ENCODE peak calls at places on chromosomes 2 and 18, in ten cellular contexts. One of them, this sample, is unnamed.

GRCh38 chr2:105237045-105237765 is 4.3 kb upstream of the GPR45 start:
- DNase-seq in glutamatergic neuron: no peak
- DNase-seq in pancreas: no peak
- DNase-seq in MM.1S: no peak
- DNase-seq in HCT116: no peak
- DNase-seq in lung: no peak
- DNase-seq in HFF-Myc: no peak
- DNase-seq in heart left ventricle: no peak
- DNase-seq in AG09319: no peak
- DNase-seq in AG10803: no peak
- DNase-seq in this sample: no peak

GRCh38 chr18:49980869-49981268 is 167.5 kb upstream of the ACAA2 start:
- DNase-seq in glutamatergic neuron: peak; percentile 30
- DNase-seq in pancreas: no peak
- DNase-seq in MM.1S: no peak
- DNase-seq in HCT116: no peak
- DNase-seq in lung: no peak
- DNase-seq in HFF-Myc: no peak
- DNase-seq in heart left ventricle: no peak
- DNase-seq in AG09319: no peak
- DNase-seq in AG10803: no peak
- DNase-seq in this sample: no peak

GRCh38 chr2:205564761-205565160 is 117.5 kb upstream of the NRP2 start:
- DNase-seq in glutamatergic neuron: no peak
- DNase-seq in pancreas: no peak
- DNase-seq in MM.1S: no peak
- DNase-seq in HCT116: no peak
- DNase-seq in lung: no peak
- DNase-seq in HFF-Myc: no peak
- DNase-seq in heart left ventricle: no peak
- DNase-seq in AG09319: no peak
- DNase-seq in AG10803: no peak
- DNase-seq in this sample: no peak

GRCh38 chr2:11506611-11506969 is 27.3 kb upstream of the GREB1 start:
- DNase-seq in glutamatergic neuron: no peak
- DNase-seq in pancreas: no peak
- DNase-seq in MM.1S: no peak
- DNase-seq in HCT116: no peak
- DNase-seq in lung: no peak
- DNase-seq in HFF-Myc: no peak
- DNase-seq in heart left ventricle: peak; percentile 33
- DNase-seq in AG09319: no peak
- DNase-seq in AG10803: no peak
- DNase-seq in this sample: no peak

GRCh38 chr18:332721-333513 is 65.1 kb upstream of the THOC1 start:
- DNase-seq in glutamatergic neuron: no peak
- DNase-seq in pancreas: no peak
- DNase-seq in MM.1S: no peak
- DNase-seq in HCT116: no peak
- DNase-seq in lung: no peak
- DNase-seq in HFF-Myc: peak; percentile 66
- DNase-seq in heart left ventricle: peak; percentile 62
- DNase-seq in AG09319: peak; percentile 71
- DNase-seq in AG10803: peak; percentile 92
- DNase-seq in this sample: no peak

GRCh38 chr2:33426666-33427231 is 49.7 kb upstream of the RASGRP3 start:
- DNase-seq in glutamatergic neuron: no peak
- DNase-seq in pancreas: no peak
- DNase-seq in MM.1S: no peak
- DNase-seq in HCT116: no peak
- DNase-seq in lung: peak; percentile 77
- DNase-seq in HFF-Myc: peak; percentile 80
- DNase-seq in heart left ventricle: peak; percentile 76
- DNase-seq in AG09319: peak; percentile 79
- DNase-seq in AG10803: peak; percentile 63
- DNase-seq in this sample: no peak

GRCh38 chr2:11329759-11330158 is 14.7 kb downstream of the ROCK2 start:
- DNase-seq in glutamatergic neuron: no peak
- DNase-seq in pancreas: no peak
- DNase-seq in MM.1S: no peak
- DNase-seq in HCT116: no peak
- DNase-seq in lung: no peak
- DNase-seq in HFF-Myc: no peak
- DNase-seq in heart left ventricle: no peak
- DNase-seq in AG09319: no peak
- DNase-seq in AG10803: peak; percentile 71
- DNase-seq in this sample: no peak

GRCh38 chr2:239736358-239737143 is 288.6 kb downstream of the NDUFA10 start:
- DNase-seq in glutamatergic neuron: peak; percentile 14
- DNase-seq in pancreas: no peak
- DNase-seq in MM.1S: no peak
- DNase-seq in HCT116: no peak
- DNase-seq in lung: no peak
- DNase-seq in HFF-Myc: no peak
- DNase-seq in heart left ventricle: no peak
- DNase-seq in AG09319: no peak
- DNase-seq in AG10803: no peak
- DNase-seq in this sample: no peak

GRCh38 chr2:190791347-190791982 is 89.2 kb upstream of the GLS start:
- DNase-seq in glutamatergic neuron: no peak
- DNase-seq in pancreas: no peak
- DNase-seq in MM.1S: no peak
- DNase-seq in HCT116: no peak
- DNase-seq in lung: peak; percentile 43
- DNase-seq in HFF-Myc: peak; percentile 17
- DNase-seq in heart left ventricle: peak; percentile 61
- DNase-seq in AG09319: no peak
- DNase-seq in AG10803: peak; percentile 71
- DNase-seq in this sample: peak; percentile 25

GRCh38 chr2:200860092-200860795 is 4.2 kb downstream of the CLK1 start:
- DNase-seq in glutamatergic neuron: no peak
- DNase-seq in pancreas: no peak
- DNase-seq in MM.1S: no peak
- DNase-seq in HCT116: no peak
- DNase-seq in lung: no peak
- DNase-seq in HFF-Myc: no peak
- DNase-seq in heart left ventricle: no peak
- DNase-seq in AG09319: no peak
- DNase-seq in AG10803: peak; percentile 60
- DNase-seq in this sample: no peak

GRCh38 chr2:2842466-2842865 is 511.4 kb upstream of the MYT1L start:
- DNase-seq in glutamatergic neuron: no peak
- DNase-seq in pancreas: no peak
- DNase-seq in MM.1S: no peak
- DNase-seq in HCT116: no peak
- DNase-seq in lung: no peak
- DNase-seq in HFF-Myc: no peak
- DNase-seq in heart left ventricle: peak; percentile 4
- DNase-seq in AG09319: no peak
- DNase-seq in AG10803: no peak
- DNase-seq in this sample: no peak

GRCh38 chr2:67486041-67486796 is 89.1 kb downstream of the ETAA1 start:
- DNase-seq in glutamatergic neuron: no peak
- DNase-seq in pancreas: peak; percentile 38
- DNase-seq in MM.1S: no peak
- DNase-seq in HCT116: no peak
- DNase-seq in lung: peak; percentile 58
- DNase-seq in HFF-Myc: no peak
- DNase-seq in heart left ventricle: no peak
- DNase-seq in AG09319: no peak
- DNase-seq in AG10803: no peak
- DNase-seq in this sample: no peak

GRCh38 chr18:55334875-55335274 is 253.1 kb downstream of the TCF4 start:
- DNase-seq in glutamatergic neuron: no peak
- DNase-seq in pancreas: no peak
- DNase-seq in MM.1S: no peak
- DNase-seq in HCT116: no peak
- DNase-seq in lung: no peak
- DNase-seq in HFF-Myc: no peak
- DNase-seq in heart left ventricle: peak; percentile 46
- DNase-seq in AG09319: no peak
- DNase-seq in AG10803: peak; percentile 62
- DNase-seq in this sample: no peak

GRCh38 chr18:28178720-28179119 is 1.8 kb upstream of the CDH2 start:
- DNase-seq in glutamatergic neuron: no peak
- DNase-seq in pancreas: no peak
- DNase-seq in MM.1S: no peak
- DNase-seq in HCT116: no peak
- DNase-seq in lung: no peak
- DNase-seq in HFF-Myc: no peak
- DNase-seq in heart left ventricle: no peak
- DNase-seq in AG09319: no peak
- DNase-seq in AG10803: peak; percentile 57
- DNase-seq in this sample: peak; percentile 14

GRCh38 chr2:42769583-42770287 is 5.8 kb upstream of the OXER1 start:
- DNase-seq in glutamatergic neuron: no peak
- DNase-seq in pancreas: no peak
- DNase-seq in MM.1S: no peak
- DNase-seq in HCT116: no peak
- DNase-seq in lung: no peak
- DNase-seq in HFF-Myc: no peak
- DNase-seq in heart left ventricle: no peak
- DNase-seq in AG09319: no peak
- DNase-seq in AG10803: no peak
- DNase-seq in this sample: no peak

GRCh38 chr2:30232801-30233130 is 1.4 kb downstream of the LBH start:
- DNase-seq in glutamatergic neuron: no peak
- DNase-seq in pancreas: no peak
- DNase-seq in MM.1S: no peak
- DNase-seq in HCT116: no peak
- DNase-seq in lung: no peak
- DNase-seq in HFF-Myc: no peak
- DNase-seq in heart left ventricle: no peak
- DNase-seq in AG09319: no peak
- DNase-seq in AG10803: no peak
- DNase-seq in this sample: no peak

GRCh38 chr2:118013724-118014491 is at the start of gene CCDC93:
- DNase-seq in glutamatergic neuron: peak; percentile 88
- DNase-seq in pancreas: peak; percentile 93
- DNase-seq in MM.1S: peak; percentile 85
- DNase-seq in HCT116: peak; percentile 51
- DNase-seq in lung: peak; percentile 82
- DNase-seq in HFF-Myc: peak; percentile 32
- DNase-seq in heart left ventricle: peak; percentile 90
- DNase-seq in AG09319: peak; percentile 45
- DNase-seq in AG10803: peak; percentile 80
- DNase-seq in this sample: peak; percentile 91

GRCh38 chr2:134657650-134658250 is 61.0 kb downstream of the TMEM163 start:
- DNase-seq in glutamatergic neuron: no peak
- DNase-seq in pancreas: no peak
- DNase-seq in MM.1S: no peak
- DNase-seq in HCT116: peak; percentile 10
- DNase-seq in lung: no peak
- DNase-seq in HFF-Myc: no peak
- DNase-seq in heart left ventricle: no peak
- DNase-seq in AG09319: no peak
- DNase-seq in AG10803: no peak
- DNase-seq in this sample: no peak
- TF ChIP-seq CTCF in glutamatergic neuron: peak; percentile 63
- TF ChIP-seq CTCF in pancreas: peak; percentile 18
- TF ChIP-seq CTCF in MM.1S: peak; percentile 16
- TF ChIP-seq CTCF in HCT116: peak; percentile 49
- TF ChIP-seq CTCF in lung: no peak
- TF ChIP-seq CTCF in HFF-Myc: peak; percentile 23
- TF ChIP-seq CTCF in heart left ventricle: peak; percentile 38
- TF ChIP-seq CTCF in AG09319: no peak
- TF ChIP-seq CTCF in AG10803: peak; percentile 23
- TF ChIP-seq CTCF in this sample: no peak

GRCh38 chr2:65638438-65638837 is 206.0 kb upstream of the SPRED2 start:
- DNase-seq in glutamatergic neuron: no peak
- DNase-seq in pancreas: no peak
- DNase-seq in MM.1S: no peak
- DNase-seq in HCT116: no peak
- DNase-seq in lung: no peak
- DNase-seq in HFF-Myc: no peak
- DNase-seq in heart left ventricle: no peak
- DNase-seq in AG09319: no peak
- DNase-seq in AG10803: no peak
- DNase-seq in this sample: no peak
- TF ChIP-seq CTCF in glutamatergic neuron: peak; percentile 21
- TF ChIP-seq CTCF in pancreas: no peak
- TF ChIP-seq CTCF in MM.1S: peak; percentile 31
- TF ChIP-seq CTCF in HCT116: no peak
- TF ChIP-seq CTCF in lung: no peak
- TF ChIP-seq CTCF in HFF-Myc: no peak
- TF ChIP-seq CTCF in heart left ventricle: no peak
- TF ChIP-seq CTCF in AG09319: no peak
- TF ChIP-seq CTCF in AG10803: peak; percentile 32
- TF ChIP-seq CTCF in this sample: peak; percentile 28

DNA sequence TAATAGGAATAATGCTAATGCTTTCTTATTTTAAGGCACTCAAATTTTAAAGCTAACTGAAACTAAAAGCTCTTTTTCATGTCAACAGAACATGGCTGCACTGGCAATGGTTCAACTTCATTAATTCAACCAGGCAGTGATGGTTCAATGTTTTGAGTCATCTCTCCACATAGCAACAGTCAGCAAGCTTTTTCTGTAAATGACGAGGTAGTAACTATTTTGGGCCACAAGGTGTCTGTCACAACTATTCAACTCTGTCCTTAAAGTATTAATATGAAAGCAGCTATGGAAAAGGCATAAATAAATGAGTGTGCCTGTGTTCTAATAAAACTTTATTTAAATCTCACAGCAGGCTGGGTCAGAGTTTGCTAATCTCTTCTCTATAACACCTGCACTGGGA is 1425.6 kb upstream of the PIK3C3 start:
- DNase-seq in glutamatergic neuron: no peak
- DNase-seq in pancreas: no peak
- DNase-seq in MM.1S: peak; percentile 14
- DNase-seq in HCT116: no peak
- DNase-seq in lung: no peak
- DNase-seq in HFF-Myc: no peak
- DNase-seq in heart left ventricle: no peak
- DNase-seq in AG09319: no peak
- DNase-seq in AG10803: peak; percentile 0
- DNase-seq in this sample: no peak
- TF ChIP-seq CTCF in glutamatergic neuron: peak; percentile 47
- TF ChIP-seq CTCF in pancreas: no peak
- TF ChIP-seq CTCF in MM.1S: no peak
- TF ChIP-seq CTCF in HCT116: no peak
- TF ChIP-seq CTCF in lung: no peak
- TF ChIP-seq CTCF in HFF-Myc: no peak
- TF ChIP-seq CTCF in heart left ventricle: no peak
- TF ChIP-seq CTCF in AG09319: no peak
- TF ChIP-seq CTCF in AG10803: no peak
- TF ChIP-seq CTCF in this sample: peak; percentile 16

GRCh38 chr18:12722731-12723130 is 19.9 kb downstream of the PSMG2 start:
- DNase-seq in glutamatergic neuron: no peak
- DNase-seq in pancreas: no peak
- DNase-seq in MM.1S: no peak
- DNase-seq in HCT116: no peak
- DNase-seq in lung: no peak
- DNase-seq in HFF-Myc: no peak
- DNase-seq in heart left ventricle: no peak
- DNase-seq in AG09319: no peak
- DNase-seq in AG10803: no peak
- DNase-seq in this sample: no peak

GRCh38 chr18:12721495-12722275 is 18.8 kb downstream of the PSMG2 start:
- DNase-seq in glutamatergic neuron: no peak
- DNase-seq in pancreas: no peak
- DNase-seq in MM.1S: no peak
- DNase-seq in HCT116: no peak
- DNase-seq in lung: no peak
- DNase-seq in HFF-Myc: no peak
- DNase-seq in heart left ventricle: no peak
- DNase-seq in AG09319: no peak
- DNase-seq in AG10803: no peak
- DNase-seq in this sample: no peak

GRCh38 chr18:12726774-12727550 is 24.1 kb downstream of the PSMG2 start:
- DNase-seq in glutamatergic neuron: peak; percentile 60
- DNase-seq in pancreas: no peak
- DNase-seq in MM.1S: peak; percentile 63
- DNase-seq in HCT116: peak; percentile 49
- DNase-seq in lung: peak; percentile 56
- DNase-seq in HFF-Myc: no peak
- DNase-seq in heart left ventricle: peak; percentile 49
- DNase-seq in AG09319: peak; percentile 30
- DNase-seq in AG10803: peak; percentile 67
- DNase-seq in this sample: peak; percentile 76
- TF ChIP-seq CTCF in glutamatergic neuron: peak; percentile 93
- TF ChIP-seq CTCF in pancreas: peak; percentile 94
- TF ChIP-seq CTCF in MM.1S: peak; percentile 88
- TF ChIP-seq CTCF in HCT116: peak; percentile 71
- TF ChIP-seq CTCF in lung: peak; percentile 88
- TF ChIP-seq CTCF in HFF-Myc: peak; percentile 82
- TF ChIP-seq CTCF in heart left ventricle: peak; percentile 71
- TF ChIP-seq CTCF in AG09319: peak; percentile 88
- TF ChIP-seq CTCF in AG10803: peak; percentile 94
- TF ChIP-seq CTCF in this sample: peak; percentile 91